ENCODE peak calls at places on chromosomes 3 and 15, in eight cellular contexts. U is fibroblast of lung; M is cardiac muscle cell; P is sigmoid colon; K is breast epithelium; Y is CD8-positive, alpha-beta T cell; V is heart left ventricle; H is left ventricle myocardium inferior. I is an unnamed sample.

GRCh38 chr3:161607056-161607455 is 110.4 kb downstream of the OTOL1 start:
- DNase-seq in U (no peak), M (no peak), P (no peak), K (no peak), Y (no peak), V (no peak), H (no peak), I (no peak)

GRCh38 chr15:57054351-57054750 is 135.9 kb downstream of the TCF12 start:
- DNase-seq in U (no peak), M (no peak), P (no peak), K (no peak), Y (no peak), V (no peak), H (no peak), I (no peak)

GRCh38 chr3:44648564-44649229 is at the start of gene ZNF35:
- DNase-seq in U (peak; percentile 92), M (peak; percentile 91), P (peak; percentile 85), K (peak; percentile 68), Y (no peak), V (peak; percentile 85), H (peak; percentile 76), I (peak; percentile 88)

GRCh38 chr3:36381311-36381956 is 1.1 kb downstream of the STAC start:
- DNase-seq in U (peak; percentile 26), M (no peak), P (no peak), K (no peak), Y (no peak), V (no peak), H (no peak), I (no peak)

GRCh38 chr3:129320825-129321487 is 42.3 kb downstream of the HMCES start:
- DNase-seq in U (no peak), M (no peak), P (peak; percentile 30), K (no peak), Y (no peak), V (no peak), H (no peak), I (no peak)

GRCh38 chr3:46670000-46670890 is 23.2 kb downstream of the ALS2CL start:
- DNase-seq in U (no peak), M (no peak), P (no peak), K (peak; percentile 7), Y (no peak), V (no peak), H (peak; percentile 12), I (peak; percentile 1)

GRCh38 chr15:91855684-91856553 is 2.4 kb downstream of the SLCO3A1 start:
- DNase-seq in U (no peak), M (peak; percentile 35), P (no peak), K (no peak), Y (no peak), V (no peak), H (no peak), I (peak; percentile 29)

GRCh38 chr3:10294030-10294591 is 1.4 kb upstream of the GHRL start:
- DNase-seq in U (no peak), M (no peak), P (no peak), K (no peak), Y (no peak), V (no peak), H (no peak), I (no peak)

GRCh38 chr15:78103406-78104118 is 11.2 kb downstream of the SH2D7 start:
- DNase-seq in U (no peak), M (no peak), P (peak; percentile 58), K (no peak), Y (peak; percentile 48), V (no peak), H (peak; percentile 32), I (no peak)

GRCh38 chr3:30886888-30887287 is 7.6 kb downstream of the GADL1 start:
- DNase-seq in U (no peak), M (no peak), P (no peak), K (no peak), Y (no peak), V (no peak), H (no peak), I (no peak)

GRCh38 chr3:175885196-175885766 is 1026.1 kb downstream of the NAALADL2 start:
- DNase-seq in U (no peak), M (no peak), P (no peak), K (no peak), Y (no peak), V (no peak), H (no peak), I (peak; percentile 77)

GRCh38 chr3:126353694-126354321 is 3.4 kb downstream of the KLF15 start:
- DNase-seq in U (no peak), M (no peak), P (peak; percentile 66), K (no peak), Y (no peak), V (no peak), H (no peak), I (no peak)
- H3K4me3 ChIP-seq in U (no peak overlapping the region), M (no peak overlapping the region), P (no peak overlapping the region), K (peak overlapping the region; percentile 12), Y (no peak overlapping the region), V (no peak overlapping the region), H (peak overlapping the region; percentile 87), I (no peak overlapping the region)

GRCh38 chr3:142863965-142864924 is 24.6 kb downstream of the PCOLCE2 start:
- DNase-seq in U (peak; percentile 17), M (no peak), P (no peak), K (no peak), Y (no peak), V (no peak), H (no peak), I (no peak)

GRCh38 chr3:142863010-142863787 is 25.7 kb downstream of the PCOLCE2 start:
- DNase-seq in U (peak; percentile 65), M (no peak), P (no peak), K (no peak), Y (no peak), V (no peak), H (no peak), I (no peak)

GRCh38 chr3:142861926-142862325 is 27.0 kb downstream of the PCOLCE2 start:
- DNase-seq in U (no peak), M (no peak), P (no peak), K (no peak), Y (no peak), V (no peak), H (no peak), I (no peak)

DNA sequence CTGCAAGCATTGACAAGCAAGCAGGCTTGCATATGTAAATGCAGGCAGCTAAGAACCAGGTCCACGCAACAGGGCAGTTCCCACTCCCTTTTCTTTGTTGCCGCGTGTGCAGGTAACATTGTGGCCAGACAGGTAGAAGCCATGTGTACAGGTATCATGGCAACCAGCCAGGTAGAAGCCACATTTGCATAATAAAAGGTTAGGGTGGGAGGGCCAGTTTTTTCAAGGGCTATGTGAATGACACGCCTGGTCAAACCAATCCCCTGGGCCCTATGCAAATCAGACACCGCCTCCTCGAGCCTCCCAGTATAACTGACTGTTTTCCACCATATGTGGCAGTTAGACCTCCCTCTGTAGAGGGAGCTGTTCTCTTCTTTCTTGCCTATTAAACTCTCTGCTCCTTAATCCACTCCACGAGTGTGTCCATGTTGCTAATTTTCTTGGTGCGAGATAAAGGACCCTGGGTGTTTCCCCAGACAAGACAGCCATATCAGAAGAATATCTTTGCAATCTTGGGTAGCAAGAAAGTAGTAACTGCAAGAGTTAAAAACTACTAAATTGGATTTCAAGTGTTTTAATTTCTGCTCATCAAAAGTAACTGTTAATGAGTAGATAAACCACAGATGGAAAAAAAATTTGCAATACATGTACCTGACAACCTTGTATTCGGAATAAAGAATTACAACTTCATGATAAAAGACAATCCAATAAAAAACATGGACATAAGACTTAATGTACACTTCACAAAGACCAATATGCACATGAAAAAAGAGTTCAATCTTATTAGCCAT is 21.8 kb downstream of the PCOLCE2 start:
- DNase-seq in U (no peak), M (no peak), P (no peak), K (no peak), Y (no peak), V (no peak), H (no peak), I (no peak)
- TF ChIP-seq CTCF in U (no peak), M (no peak), P (no peak), K (no peak), Y (no peak), V (no peak), H (no peak), I (no peak)

DNA sequence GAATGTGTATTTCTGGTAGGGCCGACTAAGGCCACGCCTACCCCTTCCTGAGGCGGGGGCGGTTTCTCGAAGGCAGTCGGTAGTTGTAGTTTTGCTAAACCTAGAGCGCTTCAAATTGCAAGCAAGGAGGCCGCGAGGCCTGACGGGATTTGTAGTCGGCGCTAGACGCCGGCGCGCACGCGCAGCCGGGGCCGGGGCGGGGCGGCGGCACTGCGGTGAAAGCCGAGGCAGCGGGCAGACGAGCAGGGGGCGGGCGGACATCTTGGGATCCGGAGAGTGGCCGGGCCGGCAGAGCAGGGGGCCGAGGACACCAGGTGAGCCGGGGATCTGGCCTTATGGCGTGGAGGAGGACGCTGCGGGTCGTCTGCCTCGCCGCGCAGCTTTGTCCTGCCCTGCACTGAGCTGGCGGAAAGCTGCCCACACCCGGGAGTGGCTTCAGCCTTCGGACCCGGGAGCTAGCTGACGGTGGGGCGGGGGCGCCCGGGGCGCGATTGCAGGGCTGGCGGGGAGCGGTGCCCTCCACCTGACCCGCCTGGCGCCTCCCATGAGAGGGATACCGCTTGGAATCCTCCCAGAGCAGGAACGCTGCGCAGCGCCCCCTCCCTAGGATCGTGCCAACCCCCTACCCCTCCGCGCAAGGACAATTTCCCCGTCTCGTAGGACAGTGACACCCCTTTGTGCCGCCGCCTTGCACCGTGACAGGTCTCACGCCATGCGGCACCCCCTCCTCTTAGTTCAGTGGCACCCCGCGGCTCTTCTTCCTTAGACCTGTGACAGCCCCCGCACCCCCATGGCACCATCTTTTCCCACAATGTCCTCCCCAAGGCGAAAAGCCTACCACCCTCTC is at the start of gene AP2M1:
- DNase-seq in U (peak; percentile 99), M (peak; percentile 99), P (peak; percentile 99), K (peak; percentile 96), Y (peak; percentile 96), V (peak; percentile 98), H (peak; percentile 98), I (peak; percentile 98)
- H3K4me1 ChIP-seq in U (peaks cover 7% of the 10 kb centered on the region), M (peaks cover 21% of the 10 kb centered on the region), P (peaks cover 37% of the 10 kb centered on the region), K (peaks cover 13% of the 10 kb centered on the region), Y (peaks cover 26% of the 10 kb centered on the region), V (peaks cover 26% of the 10 kb centered on the region), H (peaks cover 56% of the 10 kb centered on the region), I (peaks cover 4% of the 10 kb centered on the region)

GRCh38 chr3:187520027-187520945 is 149.9 kb downstream of the SST start:
- DNase-seq in U (peak; percentile 34), M (no peak), P (no peak), K (no peak), Y (no peak), V (peak; percentile 67), H (peak; percentile 69), I (no peak)

GRCh38 chr3:187519428-187519890 is 150.7 kb downstream of the SST start:
- DNase-seq in U (peak; percentile 81), M (no peak), P (no peak), K (no peak), Y (no peak), V (no peak), H (no peak), I (no peak)

GRCh38 chr3:187518616-187519015 is 150.4 kb downstream of the RTP4 start:
- DNase-seq in U (no peak), M (no peak), P (no peak), K (no peak), Y (no peak), V (no peak), H (no peak), I (no peak)

GRCh38 chr3:187516446-187516845 is 148.3 kb downstream of the RTP4 start:
- DNase-seq in U (no peak), M (no peak), P (no peak), K (no peak), Y (no peak), V (no peak), H (no peak), I (no peak)

DNA sequence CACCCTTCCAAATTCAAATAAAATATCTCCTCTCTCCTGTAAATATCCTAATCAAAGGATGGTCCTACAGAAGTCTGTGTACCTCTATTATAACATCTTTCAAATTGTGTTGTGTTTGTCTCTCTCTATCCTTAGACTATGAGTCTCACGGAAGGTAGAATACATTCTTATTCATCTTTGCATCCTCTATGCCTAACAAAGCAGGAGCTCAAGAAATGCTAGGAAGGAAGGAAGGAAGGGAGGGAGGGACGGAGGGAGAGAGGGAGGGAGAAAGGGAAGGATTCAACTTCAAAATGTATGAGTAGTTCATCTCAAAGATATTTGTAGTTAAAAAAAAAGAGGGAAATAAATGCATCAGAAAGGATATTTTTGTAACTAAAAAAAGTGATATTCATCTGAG is 150.0 kb downstream of the RTP4 start:
- DNase-seq in U (no peak), M (no peak), P (no peak), K (no peak), Y (no peak), V (no peak), H (no peak), I (no peak)
- H3K4me3 ChIP-seq in U (no peak overlapping the region), M (no peak overlapping the region), P (no peak overlapping the region), K (no peak overlapping the region), Y (no peak overlapping the region), V (no peak overlapping the region), H (no peak overlapping the region), I (no peak overlapping the region)